ENCODE peak calls at places on chromosomes 2 and 18, in five cellular contexts. One of them, this sample, is unnamed.

GRCh38 chr2:122341007-122341406 is 585.6 kb downstream of the TSN start:
- DNase-seq in cardiac septum: no peak
- DNase-seq in NCI-H2171 treated with DMSO at 0.1 percent for 48 hours: no peak
- DNase-seq in stimulated activated CD4-positive, alpha-beta T cell treated with anti-CD3 and anti-CD28 coated beads, Interleukin-15, amount 100 ng/mL, for 1 hour: no peak
- DNase-seq in amniotic stem cell: no peak
- DNase-seq in this sample: no peak

GRCh38 chr2:200274116-200275075 is 32.1 kb upstream of the SPATS2L start:
- DNase-seq in cardiac septum: no peak
- DNase-seq in NCI-H2171 treated with DMSO at 0.1 percent for 48 hours: peak; percentile 47
- DNase-seq in stimulated activated CD4-positive, alpha-beta T cell treated with anti-CD3 and anti-CD28 coated beads, Interleukin-15, amount 100 ng/mL, for 1 hour: no peak
- DNase-seq in amniotic stem cell: no peak
- DNase-seq in this sample: no peak

GRCh38 chr2:207202645-207203044 is 36.9 kb upstream of the KLF7 start:
- DNase-seq in cardiac septum: no peak
- DNase-seq in NCI-H2171 treated with DMSO at 0.1 percent for 48 hours: no peak
- DNase-seq in stimulated activated CD4-positive, alpha-beta T cell treated with anti-CD3 and anti-CD28 coated beads, Interleukin-15, amount 100 ng/mL, for 1 hour: no peak
- DNase-seq in amniotic stem cell: peak; percentile 13
- DNase-seq in this sample: no peak

GRCh38 chr2:227472265-227473018 is 486 bp downstream of the AGFG1 start:
- DNase-seq in cardiac septum: peak; percentile 77
- DNase-seq in NCI-H2171 treated with DMSO at 0.1 percent for 48 hours: no peak
- DNase-seq in stimulated activated CD4-positive, alpha-beta T cell treated with anti-CD3 and anti-CD28 coated beads, Interleukin-15, amount 100 ng/mL, for 1 hour: peak; percentile 39
- DNase-seq in amniotic stem cell: no peak
- DNase-seq in this sample: no peak

GRCh38 chr2:236711440-236711839 is 141.8 kb downstream of the ACKR3 start:
- DNase-seq in cardiac septum: no peak
- DNase-seq in NCI-H2171 treated with DMSO at 0.1 percent for 48 hours: no peak
- DNase-seq in stimulated activated CD4-positive, alpha-beta T cell treated with anti-CD3 and anti-CD28 coated beads, Interleukin-15, amount 100 ng/mL, for 1 hour: no peak
- DNase-seq in amniotic stem cell: no peak
- DNase-seq in this sample: no peak

GRCh38 chr2:46297546-46298271 is 502 bp downstream of the EPAS1 start:
- DNase-seq in cardiac septum: peak; percentile 92
- DNase-seq in NCI-H2171 treated with DMSO at 0.1 percent for 48 hours: peak; percentile 47
- DNase-seq in stimulated activated CD4-positive, alpha-beta T cell treated with anti-CD3 and anti-CD28 coated beads, Interleukin-15, amount 100 ng/mL, for 1 hour: peak; percentile 48
- DNase-seq in amniotic stem cell: no peak
- DNase-seq in this sample: no peak

GRCh38 chr2:217166241-217166640 is 306.4 kb upstream of the TNP1 start:
- DNase-seq in cardiac septum: no peak
- DNase-seq in NCI-H2171 treated with DMSO at 0.1 percent for 48 hours: peak; percentile 26
- DNase-seq in stimulated activated CD4-positive, alpha-beta T cell treated with anti-CD3 and anti-CD28 coated beads, Interleukin-15, amount 100 ng/mL, for 1 hour: no peak
- DNase-seq in amniotic stem cell: peak; percentile 33
- DNase-seq in this sample: peak; percentile 8

GRCh38 chr2:102258386-102259074 is 52.8 kb upstream of the IL1RL1 start:
- DNase-seq in cardiac septum: no peak
- DNase-seq in NCI-H2171 treated with DMSO at 0.1 percent for 48 hours: no peak
- DNase-seq in stimulated activated CD4-positive, alpha-beta T cell treated with anti-CD3 and anti-CD28 coated beads, Interleukin-15, amount 100 ng/mL, for 1 hour: no peak
- DNase-seq in amniotic stem cell: peak; percentile 54
- DNase-seq in this sample: peak; percentile 48

GRCh38 chr2:147133273-147133901 is 711.4 kb upstream of the ACVR2A start:
- DNase-seq in cardiac septum: no peak
- DNase-seq in NCI-H2171 treated with DMSO at 0.1 percent for 48 hours: no peak
- DNase-seq in stimulated activated CD4-positive, alpha-beta T cell treated with anti-CD3 and anti-CD28 coated beads, Interleukin-15, amount 100 ng/mL, for 1 hour: no peak
- DNase-seq in amniotic stem cell: no peak
- DNase-seq in this sample: no peak

GRCh38 chr2:144152817-144153271 is 367.1 kb downstream of the ZEB2 start:
- DNase-seq in cardiac septum: no peak
- DNase-seq in NCI-H2171 treated with DMSO at 0.1 percent for 48 hours: no peak
- DNase-seq in stimulated activated CD4-positive, alpha-beta T cell treated with anti-CD3 and anti-CD28 coated beads, Interleukin-15, amount 100 ng/mL, for 1 hour: no peak
- DNase-seq in amniotic stem cell: peak; percentile 12
- DNase-seq in this sample: no peak

GRCh38 chr18:13280066-13280795 is 61.7 kb downstream of the LDLRAD4 start:
- DNase-seq in cardiac septum: no peak
- DNase-seq in NCI-H2171 treated with DMSO at 0.1 percent for 48 hours: peak; percentile 74
- DNase-seq in stimulated activated CD4-positive, alpha-beta T cell treated with anti-CD3 and anti-CD28 coated beads, Interleukin-15, amount 100 ng/mL, for 1 hour: no peak
- DNase-seq in amniotic stem cell: no peak
- DNase-seq in this sample: no peak

GRCh38 chr2:206701952-206702630 is 16.1 kb downstream of the DYTN start:
- DNase-seq in cardiac septum: no peak
- DNase-seq in NCI-H2171 treated with DMSO at 0.1 percent for 48 hours: no peak
- DNase-seq in stimulated activated CD4-positive, alpha-beta T cell treated with anti-CD3 and anti-CD28 coated beads, Interleukin-15, amount 100 ng/mL, for 1 hour: no peak
- DNase-seq in amniotic stem cell: no peak
- DNase-seq in this sample: no peak

GRCh38 chr18:46260016-46260878 is 156.1 kb downstream of the HAUS1 start:
- DNase-seq in cardiac septum: no peak
- DNase-seq in NCI-H2171 treated with DMSO at 0.1 percent for 48 hours: no peak
- DNase-seq in stimulated activated CD4-positive, alpha-beta T cell treated with anti-CD3 and anti-CD28 coated beads, Interleukin-15, amount 100 ng/mL, for 1 hour: no peak
- DNase-seq in amniotic stem cell: no peak
- DNase-seq in this sample: no peak

GRCh38 chr2:10238396-10238795 is 64.3 kb upstream of the HPCAL1 start:
- DNase-seq in cardiac septum: no peak
- DNase-seq in NCI-H2171 treated with DMSO at 0.1 percent for 48 hours: no peak
- DNase-seq in stimulated activated CD4-positive, alpha-beta T cell treated with anti-CD3 and anti-CD28 coated beads, Interleukin-15, amount 100 ng/mL, for 1 hour: no peak
- DNase-seq in amniotic stem cell: no peak
- DNase-seq in this sample: no peak

GRCh38 chr2:64459575-64459974 is 5.6 kb downstream of the LGALSL start:
- DNase-seq in cardiac septum: no peak
- DNase-seq in NCI-H2171 treated with DMSO at 0.1 percent for 48 hours: no peak
- DNase-seq in stimulated activated CD4-positive, alpha-beta T cell treated with anti-CD3 and anti-CD28 coated beads, Interleukin-15, amount 100 ng/mL, for 1 hour: no peak
- DNase-seq in amniotic stem cell: no peak
- DNase-seq in this sample: no peak

GRCh38 chr18:30903566-30903965 is 139.0 kb downstream of the DSC3 start:
- DNase-seq in cardiac septum: no peak
- DNase-seq in NCI-H2171 treated with DMSO at 0.1 percent for 48 hours: no peak
- DNase-seq in stimulated activated CD4-positive, alpha-beta T cell treated with anti-CD3 and anti-CD28 coated beads, Interleukin-15, amount 100 ng/mL, for 1 hour: no peak
- DNase-seq in amniotic stem cell: no peak
- DNase-seq in this sample: no peak

GRCh38 chr18:62037989-62038778 is 145.4 kb upstream of the RNF152 start:
- DNase-seq in cardiac septum: no peak
- DNase-seq in NCI-H2171 treated with DMSO at 0.1 percent for 48 hours: no peak
- DNase-seq in stimulated activated CD4-positive, alpha-beta T cell treated with anti-CD3 and anti-CD28 coated beads, Interleukin-15, amount 100 ng/mL, for 1 hour: no peak
- DNase-seq in amniotic stem cell: no peak
- DNase-seq in this sample: peak; percentile 2

GRCh38 chr2:167491788-167492187 is 603.5 kb downstream of the XIRP2 start:
- DNase-seq in cardiac septum: no peak
- DNase-seq in NCI-H2171 treated with DMSO at 0.1 percent for 48 hours: no peak
- DNase-seq in stimulated activated CD4-positive, alpha-beta T cell treated with anti-CD3 and anti-CD28 coated beads, Interleukin-15, amount 100 ng/mL, for 1 hour: no peak
- DNase-seq in amniotic stem cell: no peak
- DNase-seq in this sample: no peak

GRCh38 chr2:27203741-27204140 is 8.1 kb upstream of the ATRAID start:
- DNase-seq in cardiac septum: no peak
- DNase-seq in NCI-H2171 treated with DMSO at 0.1 percent for 48 hours: no peak
- DNase-seq in stimulated activated CD4-positive, alpha-beta T cell treated with anti-CD3 and anti-CD28 coated beads, Interleukin-15, amount 100 ng/mL, for 1 hour: no peak
- DNase-seq in amniotic stem cell: no peak
- DNase-seq in this sample: no peak

GRCh38 chr2:118769707-118770400 is 77.6 kb downstream of the EN1 start:
- DNase-seq in cardiac septum: no peak
- DNase-seq in NCI-H2171 treated with DMSO at 0.1 percent for 48 hours: no peak
- DNase-seq in stimulated activated CD4-positive, alpha-beta T cell treated with anti-CD3 and anti-CD28 coated beads, Interleukin-15, amount 100 ng/mL, for 1 hour: no peak
- DNase-seq in amniotic stem cell: no peak
- DNase-seq in this sample: no peak

GRCh38 chr2:222318026-222318711 is 19.4 kb upstream of the PAX3 start:
- DNase-seq in cardiac septum: no peak
- DNase-seq in NCI-H2171 treated with DMSO at 0.1 percent for 48 hours: peak; percentile 85
- DNase-seq in stimulated activated CD4-positive, alpha-beta T cell treated with anti-CD3 and anti-CD28 coated beads, Interleukin-15, amount 100 ng/mL, for 1 hour: no peak
- DNase-seq in amniotic stem cell: no peak
- DNase-seq in this sample: peak; percentile 40

GRCh38 chr2:240467149-240467642 is 31.7 kb downstream of the GPC1 start:
- DNase-seq in cardiac septum: peak; percentile 57
- DNase-seq in NCI-H2171 treated with DMSO at 0.1 percent for 48 hours: no peak
- DNase-seq in stimulated activated CD4-positive, alpha-beta T cell treated with anti-CD3 and anti-CD28 coated beads, Interleukin-15, amount 100 ng/mL, for 1 hour: no peak
- DNase-seq in amniotic stem cell: no peak
- DNase-seq in this sample: no peak